ENCODE peak calls at places on chromosome 17, in four cellular contexts. L, O, V and Z are unnamed samples.

GRCh38 chr17:64377769-64378282 is 12.8 kb downstream of the PECAM1 start:
- DNase-seq in O (no peak), V (no peak), L (no peak), Z (no peak)

GRCh38 chr17:12756786-12757185 is 32.5 kb upstream of the ARHGAP44 start:
- DNase-seq in O (no peak), V (no peak), L (no peak), Z (no peak)

GRCh38 chr17:63764701-63765100 is 8.7 kb downstream of the CCDC47 start:
- DNase-seq in L (no peak), V (no peak), O (no peak), Z (no peak)

GRCh38 chr17:69757794-69758430 is 317.1 kb upstream of the KCNJ16 start:
- DNase-seq in V (no peak), O (no peak), L (no peak), Z (no peak)

GRCh38 chr17:62807812-62808575 is at the start of gene MARCHF10:
- DNase-seq in V (peak), O (no peak), L (peak), Z (peak)

GRCh38 chr17:8326591-8327583 is 12.8 kb upstream of the ODF4 start:
- DNase-seq in L (peak), O (no peak), V (peak), Z (peak)

GRCh38 chr17:8581002-8581658 is 49.4 kb downstream of the MYH10 start:
- DNase-seq in L (no peak), V (no peak), O (no peak), Z (peak)

GRCh38 chr17:65163990-65164495 is 26.9 kb downstream of the RGS9 start:
- DNase-seq in O (no peak), V (peak), L (no peak), Z (peak)

GRCh38 chr17:81792675-81793615 is 11.0 kb upstream of the GCGR start:
- DNase-seq in O (no peak), V (no peak), L (no peak), Z (no peak)

GRCh38 chr17:27294689-27295630 is 1.0 kb downstream of the WSB1 start:
- DNase-seq in L (peak), V (peak), O (peak), Z (peak)

GRCh38 chr17:28714281-28714680 is 2.6 kb upstream of the PROCA1 start:
- DNase-seq in V (no peak), O (no peak), L (no peak), Z (no peak)
- TF ChIP-seq CTCF in V (no peak), O (no peak), L (no peak), Z (no peak)

GRCh38 chr17:38729886-38730525 is at the start of gene CISD3:
- DNase-seq in O (no peak), L (peak), V (peak), Z (peak)
- TF ChIP-seq CTCF in O (peak), L (peak), V (peak), Z (peak)

GRCh38 chr17:74446551-74447500 is 14.9 kb downstream of the GPRC5C start:
- DNase-seq in V (no peak), L (peak), O (no peak), Z (peak)
- TF ChIP-seq CTCF in V (no peak), L (no peak), O (no peak), Z (no peak)

GRCh38 chr17:34527908-34528470 is 51.4 kb upstream of the TMEM132E start:
- DNase-seq in O (no peak), V (no peak), L (peak), Z (no peak)
- TF ChIP-seq CTCF in O (peak), V (no peak), L (peak), Z (no peak)

DNA sequence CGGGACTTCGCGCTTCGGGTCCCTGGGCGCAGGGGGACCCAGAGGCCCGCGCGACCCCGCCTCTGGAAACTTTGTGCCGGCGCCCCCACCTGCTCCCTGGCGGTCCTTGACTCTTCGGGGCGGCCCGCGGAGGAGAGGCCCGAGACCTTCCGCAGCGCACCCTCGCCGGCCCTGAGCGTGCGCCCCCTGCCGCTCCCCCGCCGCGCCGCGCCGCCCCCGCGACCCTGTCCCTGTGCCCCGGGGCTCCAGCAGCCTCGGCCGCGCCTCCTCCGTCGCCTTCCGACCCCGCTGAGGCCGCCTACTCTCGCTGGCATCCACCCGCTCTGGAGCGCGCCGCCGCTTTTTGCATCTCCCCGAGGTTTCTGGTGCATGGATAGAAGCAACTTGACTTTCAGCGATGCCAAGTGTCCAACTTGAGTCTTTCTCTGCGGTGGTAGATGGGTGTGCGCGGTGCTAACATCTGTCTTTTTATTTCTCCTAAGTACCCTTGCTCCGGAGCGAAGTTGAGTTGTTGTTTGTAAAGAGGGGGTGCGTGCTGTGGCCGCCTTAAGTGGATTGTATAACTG is 414 bp downstream of the DUSP14 start:
- DNase-seq in O (no peak), L (peak), V (peak), Z (peak)
- TF ChIP-seq CTCF in O (peak), L (peak), V (peak), Z (peak)

GRCh38 chr17:68600123-68600880 is 865 bp downstream of the FAM20A start:
- DNase-seq in O (no peak), L (peak), V (no peak), Z (no peak)
- TF ChIP-seq CTCF in O (peak), L (peak), V (no peak), Z (peak)

GRCh38 chr17:76617838-76618237 is 25.7 kb downstream of the ST6GALNAC1 start:
- DNase-seq in V (no peak), L (no peak), O (no peak), Z (no peak)

GRCh38 chr17:76611747-76612143 is 26.1 kb upstream of the ST6GALNAC2 start:
- DNase-seq in L (no peak), O (no peak), V (no peak), Z (no peak)

GRCh38 chr17:76612465-76612864 is 26.8 kb upstream of the ST6GALNAC2 start:
- DNase-seq in L (no peak), O (no peak), V (no peak), Z (no peak)

GRCh38 chr17:76614912-76615617 is 28.5 kb downstream of the ST6GALNAC1 start:
- DNase-seq in L (no peak), O (no peak), V (no peak), Z (no peak)

DNA sequence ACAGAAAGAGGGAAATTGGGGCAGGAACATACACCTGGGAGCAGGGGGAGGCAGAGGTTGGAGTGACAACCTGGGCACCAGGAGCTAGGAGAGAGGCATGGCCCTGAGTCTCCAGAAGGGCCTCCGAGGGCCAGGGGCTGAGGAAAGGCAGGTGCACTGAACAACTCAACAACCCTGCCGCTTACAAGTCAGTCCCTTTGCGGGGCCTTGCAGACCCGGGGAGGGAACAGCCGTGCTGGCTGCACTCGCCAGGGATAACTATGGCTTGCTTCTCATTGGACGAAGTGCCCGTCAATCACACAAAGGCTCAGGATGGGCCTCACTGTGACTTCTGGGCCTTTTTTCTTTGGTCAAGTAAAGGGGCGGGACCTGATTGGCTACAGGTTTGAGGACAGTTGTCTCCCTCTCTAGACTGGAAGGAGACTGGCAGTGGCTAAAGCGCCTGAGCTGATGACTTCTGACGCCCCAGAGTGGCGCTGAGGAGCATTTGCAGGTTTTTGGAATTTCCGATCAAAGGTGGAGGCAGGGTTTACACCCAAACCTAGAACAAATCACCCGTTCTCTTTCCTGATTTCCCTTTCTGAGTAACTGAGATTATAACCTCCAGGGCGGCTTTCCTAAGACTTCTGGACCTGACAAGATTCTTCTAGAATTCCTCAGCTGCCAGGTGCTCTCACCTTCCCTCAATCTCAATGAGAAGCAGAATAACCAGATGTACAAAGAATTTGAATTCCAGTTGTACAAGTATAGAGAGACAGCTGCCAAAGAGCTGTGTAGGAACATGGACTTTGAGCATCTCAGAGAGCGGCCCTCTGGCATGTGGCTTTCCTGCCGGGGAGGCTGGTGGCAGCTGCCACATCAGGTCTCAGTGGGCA is 27.6 kb upstream of the ST6GALNAC2 start:
- DNase-seq in O (no peak), L (peak), V (no peak), Z (no peak)
- TF ChIP-seq CTCF in O (no peak), L (peak), V (no peak), Z (no peak)

GRCh38 chr17:32299579-32300158 is 34.0 kb downstream of the RHBDL3 start:
- DNase-seq in V (no peak), L (no peak), O (no peak), Z (no peak)

GRCh38 chr17:32297424-32297823 is 31.8 kb downstream of the RHBDL3 start:
- DNase-seq in V (no peak), L (no peak), O (no peak), Z (no peak)

GRCh38 chr17:32297860-32298259 is 32.2 kb downstream of the RHBDL3 start:
- DNase-seq in V (no peak), L (no peak), O (no peak), Z (no peak)

GRCh38 chr17:32298721-32299578 is 33.3 kb downstream of the RHBDL3 start:
- DNase-seq in V (no peak), O (no peak), L (no peak), Z (no peak)

GRCh38 chr17:32298298-32298697 is 32.7 kb downstream of the RHBDL3 start:
- DNase-seq in O (no peak), L (peak), V (no peak), Z (no peak)
- TF ChIP-seq CTCF in O (no peak), L (peak), V (no peak), Z (no peak)

GRCh38 chr17:61634942-61635538 is 44.0 kb upstream of the NACA2 start:
- DNase-seq in L (no peak), O (no peak), V (no peak), Z (no peak)
- TF ChIP-seq CTCF in L (no peak), O (no peak), V (no peak), Z (no peak)

GRCh38 chr17:11238710-11239109 is 2.3 kb upstream of the SHISA6 start:
- DNase-seq in L (peak), O (no peak), V (no peak), Z (no peak)

GRCh38 chr17:11239379-11239970 is 1.5 kb upstream of the SHISA6 start:
- DNase-seq in O (no peak), L (no peak), V (no peak), Z (no peak)

GRCh38 chr17:11240841-11241610 is at the start of gene SHISA6:
- DNase-seq in V (no peak), O (no peak), L (peak), Z (no peak)

GRCh38 chr17:11241611-11242226 is 706 bp downstream of the SHISA6 start:
- DNase-seq in O (no peak), L (peak), V (no peak), Z (no peak)

GRCh38 chr17:11240041-11240801 is 792 bp upstream of the SHISA6 start:
- DNase-seq in O (no peak), V (no peak), L (peak), Z (no peak)
- TF ChIP-seq CTCF in O (no peak), V (no peak), L (peak), Z (no peak)